ENCODE peak calls at places on chromosomes 2 and 18, in six cellular contexts. One of them, this sample, is unnamed.

GRCh38 chr2:16037808-16038457 is 97.6 kb downstream of the MYCN start:
- DNase-seq in HepG2: no peak
- DNase-seq in K562: no peak
- DNase-seq in sigmoid colon: no peak
- DNase-seq in transverse colon: no peak
- DNase-seq in ovary: no peak
- DNase-seq in this sample: no peak

GRCh38 chr2:118539290-118539689 is 308.2 kb downstream of the EN1 start:
- DNase-seq in K562: no peak
- DNase-seq in sigmoid colon: no peak
- DNase-seq in ovary: no peak
- DNase-seq in transverse colon: no peak
- DNase-seq in HepG2: peak; percentile 14
- DNase-seq in this sample: peak; percentile 36

GRCh38 chr2:238817931-238818330 is 30.0 kb upstream of the TWIST2 start:
- DNase-seq in sigmoid colon: no peak
- DNase-seq in HepG2: no peak
- DNase-seq in ovary: no peak
- DNase-seq in transverse colon: no peak
- DNase-seq in K562: no peak
- DNase-seq in this sample: no peak

GRCh38 chr2:10091182-10091932 is 11.1 kb upstream of the CYS1 start:
- DNase-seq in HepG2: no peak
- DNase-seq in transverse colon: peak; percentile 57
- DNase-seq in K562: no peak
- DNase-seq in ovary: no peak
- DNase-seq in sigmoid colon: no peak
- DNase-seq in this sample: no peak

GRCh38 chr2:215498411-215498810 is 62.5 kb upstream of the FN1 start:
- DNase-seq in ovary: no peak
- DNase-seq in K562: no peak
- DNase-seq in HepG2: peak; percentile 84
- DNase-seq in transverse colon: no peak
- DNase-seq in sigmoid colon: no peak
- DNase-seq in this sample: no peak

GRCh38 chr2:132469095-132469494 is 52.5 kb downstream of the GPR39 start:
- DNase-seq in HepG2: no peak
- DNase-seq in transverse colon: no peak
- DNase-seq in sigmoid colon: no peak
- DNase-seq in K562: no peak
- DNase-seq in ovary: no peak
- DNase-seq in this sample: no peak

GRCh38 chr2:239811806-239812560 is 213.2 kb downstream of the NDUFA10 start:
- DNase-seq in K562: no peak
- DNase-seq in HepG2: no peak
- DNase-seq in ovary: no peak
- DNase-seq in transverse colon: no peak
- DNase-seq in sigmoid colon: peak; percentile 28
- DNase-seq in this sample: no peak

GRCh38 chr18:5481621-5482020 is 62.2 kb downstream of the EPB41L3 start:
- DNase-seq in transverse colon: no peak
- DNase-seq in HepG2: no peak
- DNase-seq in sigmoid colon: no peak
- DNase-seq in K562: no peak
- DNase-seq in ovary: no peak
- DNase-seq in this sample: no peak

GRCh38 chr18:50451100-50451842 is 76.4 kb downstream of the SKA1 start:
- DNase-seq in sigmoid colon: no peak
- DNase-seq in ovary: no peak
- DNase-seq in HepG2: no peak
- DNase-seq in K562: no peak
- DNase-seq in transverse colon: no peak
- DNase-seq in this sample: no peak

GRCh38 chr2:47205576-47206141 is 50.6 kb upstream of the STPG4 start:
- DNase-seq in sigmoid colon: no peak
- DNase-seq in HepG2: no peak
- DNase-seq in ovary: peak; percentile 77
- DNase-seq in K562: peak; percentile 42
- DNase-seq in transverse colon: no peak
- DNase-seq in this sample: no peak

GRCh38 chr2:37549598-37549997 is 121.8 kb downstream of the CDC42EP3 start:
- DNase-seq in transverse colon: no peak
- DNase-seq in ovary: no peak
- DNase-seq in K562: no peak
- DNase-seq in HepG2: no peak
- DNase-seq in sigmoid colon: no peak
- DNase-seq in this sample: no peak

GRCh38 chr2:38409136-38409903 is 32.2 kb upstream of the ATL2 start:
- DNase-seq in HepG2: no peak
- DNase-seq in sigmoid colon: peak; percentile 88
- DNase-seq in ovary: peak; percentile 72
- DNase-seq in K562: no peak
- DNase-seq in transverse colon: no peak
- DNase-seq in this sample: peak; percentile 43

GRCh38 chr18:48790226-48790863 is 160.4 kb downstream of the SMAD7 start:
- DNase-seq in ovary: no peak
- DNase-seq in sigmoid colon: peak; percentile 76
- DNase-seq in HepG2: no peak
- DNase-seq in K562: no peak
- DNase-seq in transverse colon: no peak
- DNase-seq in this sample: peak; percentile 32

DNA sequence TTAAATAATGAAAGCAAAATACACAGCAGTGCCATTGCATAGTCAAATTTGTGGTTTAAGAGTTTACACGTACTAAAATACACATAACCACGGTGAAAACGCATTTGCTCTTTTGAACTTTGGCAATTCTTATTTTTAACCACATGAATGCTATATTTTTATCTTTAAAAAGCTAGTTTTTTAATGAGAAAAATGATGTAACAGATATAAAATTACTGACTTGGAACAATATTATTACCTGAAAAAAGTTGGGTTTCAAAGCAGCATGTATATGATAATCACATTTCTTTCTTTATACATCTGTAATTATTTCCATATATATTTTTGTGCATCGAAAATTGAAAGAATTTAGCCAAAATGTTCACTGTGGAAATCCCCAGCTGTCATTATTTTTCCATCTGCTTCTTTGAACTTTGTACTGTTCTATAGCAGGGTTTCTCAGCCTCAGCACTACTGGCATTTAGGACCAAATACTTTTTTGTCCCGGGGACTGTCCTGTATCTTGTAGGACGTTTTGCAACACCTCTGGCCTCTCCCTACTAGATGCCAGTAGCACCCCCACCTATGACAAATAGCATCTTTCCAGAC is 75.9 kb upstream of the CAB39 start:
- DNase-seq in HepG2: no peak
- DNase-seq in transverse colon: no peak
- DNase-seq in ovary: no peak
- DNase-seq in sigmoid colon: no peak
- DNase-seq in K562: no peak
- DNase-seq in this sample: no peak
- TF ChIP-seq EP300 in HepG2: no peak
- TF ChIP-seq EP300 in transverse colon: no peak
- TF ChIP-seq EP300 in ovary: no peak
- TF ChIP-seq EP300 in sigmoid colon: no peak
- TF ChIP-seq EP300 in K562: no peak
- TF ChIP-seq EP300 in this sample: no peak

GRCh38 chr2:45935791-45936622 is 284.5 kb downstream of the PRKCE start:
- DNase-seq in HepG2: peak; percentile 79
- DNase-seq in sigmoid colon: peak; percentile 98
- DNase-seq in transverse colon: peak; percentile 88
- DNase-seq in K562: peak; percentile 77
- DNase-seq in ovary: peak; percentile 97
- DNase-seq in this sample: peak; percentile 92
- TF ChIP-seq EP300 in HepG2: no peak
- TF ChIP-seq EP300 in sigmoid colon: peak; percentile 45
- TF ChIP-seq EP300 in transverse colon: peak; percentile 47
- TF ChIP-seq EP300 in K562: peak; percentile 41
- TF ChIP-seq EP300 in ovary: no peak
- TF ChIP-seq EP300 in this sample: no peak

GRCh38 chr2:85905891-85906290 is 17.1 kb upstream of the ST3GAL5 start:
- DNase-seq in sigmoid colon: peak; percentile 28
- DNase-seq in HepG2: no peak
- DNase-seq in ovary: no peak
- DNase-seq in transverse colon: no peak
- DNase-seq in K562: no peak
- DNase-seq in this sample: no peak

GRCh38 chr2:85903849-85904248 is 15.1 kb upstream of the ST3GAL5 start:
- DNase-seq in transverse colon: no peak
- DNase-seq in K562: no peak
- DNase-seq in sigmoid colon: peak; percentile 46
- DNase-seq in HepG2: peak; percentile 43
- DNase-seq in ovary: no peak
- DNase-seq in this sample: no peak

GRCh38 chr2:85907671-85908157 is 18.9 kb upstream of the ST3GAL5 start:
- DNase-seq in sigmoid colon: peak; percentile 61
- DNase-seq in transverse colon: no peak
- DNase-seq in HepG2: no peak
- DNase-seq in ovary: no peak
- DNase-seq in K562: peak; percentile 30
- DNase-seq in this sample: no peak

GRCh38 chr2:85906748-85907147 is 18.0 kb upstream of the ST3GAL5 start:
- DNase-seq in K562: no peak
- DNase-seq in ovary: no peak
- DNase-seq in HepG2: no peak
- DNase-seq in sigmoid colon: peak; percentile 40
- DNase-seq in transverse colon: no peak
- DNase-seq in this sample: no peak

GRCh38 chr2:85905187-85905666 is 16.4 kb upstream of the ST3GAL5 start:
- DNase-seq in K562: no peak
- DNase-seq in ovary: peak; percentile 46
- DNase-seq in HepG2: no peak
- DNase-seq in sigmoid colon: peak; percentile 84
- DNase-seq in transverse colon: peak; percentile 20
- DNase-seq in this sample: no peak
- TF ChIP-seq EP300 in K562: no peak
- TF ChIP-seq EP300 in ovary: no peak
- TF ChIP-seq EP300 in HepG2: no peak
- TF ChIP-seq EP300 in sigmoid colon: no peak
- TF ChIP-seq EP300 in transverse colon: no peak
- TF ChIP-seq EP300 in this sample: no peak

GRCh38 chr18:24561369-24561768 is 100.9 kb downstream of the HRH4 start:
- DNase-seq in transverse colon: no peak
- DNase-seq in sigmoid colon: no peak
- DNase-seq in ovary: no peak
- DNase-seq in K562: no peak
- DNase-seq in HepG2: no peak
- DNase-seq in this sample: no peak

GRCh38 chr18:24570716-24571115 is 110.3 kb downstream of the HRH4 start:
- DNase-seq in ovary: no peak
- DNase-seq in sigmoid colon: no peak
- DNase-seq in K562: no peak
- DNase-seq in HepG2: no peak
- DNase-seq in transverse colon: no peak
- DNase-seq in this sample: no peak

GRCh38 chr18:24567199-24567598 is 106.8 kb downstream of the HRH4 start:
- DNase-seq in transverse colon: no peak
- DNase-seq in K562: no peak
- DNase-seq in ovary: no peak
- DNase-seq in HepG2: no peak
- DNase-seq in sigmoid colon: no peak
- DNase-seq in this sample: no peak
- TF ChIP-seq EP300 in transverse colon: no peak
- TF ChIP-seq EP300 in K562: no peak
- TF ChIP-seq EP300 in ovary: no peak
- TF ChIP-seq EP300 in HepG2: no peak
- TF ChIP-seq EP300 in sigmoid colon: no peak
- TF ChIP-seq EP300 in this sample: no peak

GRCh38 chr2:84942166-84942565 is 28.8 kb upstream of the KCMF1 start:
- DNase-seq in K562: no peak
- DNase-seq in sigmoid colon: no peak
- DNase-seq in ovary: no peak
- DNase-seq in transverse colon: no peak
- DNase-seq in HepG2: no peak
- DNase-seq in this sample: no peak

GRCh38 chr2:84942964-84943421 is 28.0 kb upstream of the KCMF1 start:
- DNase-seq in sigmoid colon: peak; percentile 12
- DNase-seq in transverse colon: no peak
- DNase-seq in HepG2: no peak
- DNase-seq in ovary: no peak
- DNase-seq in K562: no peak
- DNase-seq in this sample: no peak

GRCh38 chr2:84944257-84944909 is 26.6 kb upstream of the KCMF1 start:
- DNase-seq in HepG2: no peak
- DNase-seq in transverse colon: no peak
- DNase-seq in sigmoid colon: no peak
- DNase-seq in ovary: no peak
- DNase-seq in K562: no peak
- DNase-seq in this sample: no peak

GRCh38 chr2:84947010-84947593 is 23.9 kb upstream of the KCMF1 start:
- DNase-seq in ovary: no peak
- DNase-seq in K562: no peak
- DNase-seq in sigmoid colon: no peak
- DNase-seq in transverse colon: no peak
- DNase-seq in HepG2: no peak
- DNase-seq in this sample: no peak

DNA sequence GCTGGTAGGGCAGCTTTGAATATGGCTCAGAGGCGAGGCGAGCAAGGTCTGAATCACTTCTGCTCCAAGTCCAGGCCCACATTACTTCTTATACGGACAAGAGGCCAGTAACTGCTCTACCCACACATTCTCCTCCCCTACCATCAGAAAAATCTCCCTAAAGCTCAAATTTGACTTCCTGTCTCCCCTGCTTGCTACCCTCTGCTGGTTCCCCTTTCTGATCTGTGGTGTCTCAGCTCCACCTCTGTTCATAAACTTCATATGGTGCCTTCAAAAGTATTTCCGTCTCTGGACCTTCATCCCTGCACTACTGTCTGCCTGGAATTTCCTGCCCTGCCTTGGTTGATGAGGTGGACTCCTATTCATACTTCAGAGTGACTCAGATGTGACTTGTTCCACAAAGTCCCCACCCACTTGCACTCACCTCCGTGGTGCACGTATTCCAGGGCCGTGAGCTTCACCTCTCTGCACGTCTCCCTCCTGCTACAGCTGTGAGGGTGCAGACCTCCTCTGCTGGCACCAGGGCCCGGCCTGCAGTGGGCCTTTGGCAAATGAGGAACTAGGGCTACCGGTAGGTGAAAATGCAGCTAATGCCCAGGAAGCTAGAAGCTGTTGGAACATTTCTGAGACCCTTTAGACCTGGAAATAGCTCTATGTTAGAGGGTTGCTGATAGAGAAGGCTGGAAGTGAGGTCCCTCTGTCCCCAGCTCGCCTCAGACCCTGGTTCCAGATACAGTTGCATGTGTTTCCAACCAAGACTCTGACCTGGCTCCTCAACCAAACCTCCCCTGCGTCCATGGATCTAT is 24.6 kb upstream of the KCMF1 start:
- DNase-seq in K562: no peak
- DNase-seq in HepG2: peak; percentile 96
- DNase-seq in ovary: no peak
- DNase-seq in sigmoid colon: no peak
- DNase-seq in transverse colon: peak; percentile 77
- DNase-seq in this sample: no peak
- TF ChIP-seq EP300 in K562: no peak
- TF ChIP-seq EP300 in HepG2: peak; percentile 72
- TF ChIP-seq EP300 in ovary: no peak
- TF ChIP-seq EP300 in sigmoid colon: no peak
- TF ChIP-seq EP300 in transverse colon: no peak
- TF ChIP-seq EP300 in this sample: no peak

This sample was measured in tibial nerve.